ENCODE peak calls at places on chromosomes 6 and 20, in five cellular contexts. W is K562, T is HCT116, G is HepG2, J is GM12878. N is an unnamed sample.
A peak's percentile ranks its signal among the peaks of the same experiment; 100 is the strongest.

GRCh38 chr6:138656278-138656803 is 117.2 kb upstream of the CCDC28A start:
- DNase-seq in W (no peak), T (no peak), G (no peak), J (no peak), N (no peak)

GRCh38 chr20:39645130-39645529 is 683.0 kb downstream of the DHX35 start:
- DNase-seq in W (no peak), T (no peak), G (no peak), J (no peak), N (no peak)

GRCh38 chr6:6619415-6619814 is 30.9 kb downstream of the LY86 start:
- DNase-seq in W (no peak), T (no peak), G (no peak), J (no peak), N (no peak)

GRCh38 chr6:16419636-16420331 is 181.4 kb downstream of the GMPR start:
- DNase-seq in W (no peak), T (no peak), G (no peak), J (peak; percentile 96), N (no peak)

GRCh38 chr6:169157474-169158181 is 96.0 kb downstream of the THBS2 start:
- DNase-seq in W (no peak), T (no peak), G (no peak), J (no peak), N (peak; percentile 16)

GRCh38 chr6:121932071-121933009 is 467.1 kb upstream of the HSF2 start:
- DNase-seq in W (no peak), T (peak; percentile 61), G (peak; percentile 10), J (no peak), N (peak; percentile 62)

GRCh38 chr6:116997496-116997895 is 120.5 kb downstream of the RFX6 start:
- DNase-seq in W (no peak), T (no peak), G (no peak), J (no peak), N (no peak)

GRCh38 chr6:56312049-56312448 is 64.7 kb upstream of the COL21A1 start:
- DNase-seq in W (no peak), T (no peak), G (no peak), J (no peak), N (no peak)

GRCh38 chr6:81480139-81480538 is 272.3 kb downstream of the TENT5A start:
- DNase-seq in W (no peak), T (no peak), G (no peak), J (no peak), N (no peak)

GRCh38 chr6:35061651-35062410 is 79.3 kb downstream of the TCP11 start:
- DNase-seq in W (no peak), T (no peak), G (no peak), J (no peak), N (no peak)

GRCh38 chr6:109305028-109305427 is 77.2 kb downstream of the CD164 start:
- DNase-seq in W (no peak), T (no peak), G (no peak), J (no peak), N (no peak)

GRCh38 chr6:133610271-133610840 is 278.6 kb upstream of the TCF21 start:
- DNase-seq in W (no peak), T (no peak), G (no peak), J (no peak), N (no peak)

GRCh38 chr6:1865585-1865984 is 255.9 kb downstream of the FOXC1 start:
- DNase-seq in W (no peak), T (no peak), G (peak; percentile 25), J (no peak), N (no peak)

GRCh38 chr6:4800662-4801061 is 24.5 kb downstream of the CDYL start:
- DNase-seq in W (no peak), T (no peak), G (no peak), J (no peak), N (no peak)

GRCh38 chr20:56689852-56690485 is 60.9 kb downstream of the TFAP2C start:
- DNase-seq in W (no peak), T (no peak), G (no peak), J (no peak), N (no peak)

GRCh38 chr6:39835856-39836442 is 43.8 kb downstream of the DAAM2 start:
- DNase-seq in W (no peak), T (no peak), G (no peak), J (no peak), N (no peak)

GRCh38 chr6:69138173-69138572 is 503.1 kb downstream of the ADGRB3 start:
- DNase-seq in W (no peak), T (no peak), G (no peak), J (no peak), N (no peak)

GRCh38 chr20:9460518-9460917 is 53.9 kb upstream of the LAMP5 start:
- DNase-seq in W (no peak), T (no peak), G (no peak), J (no peak), N (no peak)

GRCh38 chr20:9454781-9455180 is 59.6 kb upstream of the LAMP5 start:
- DNase-seq in W (no peak), T (no peak), G (no peak), J (no peak), N (no peak)

GRCh38 chr20:9457055-9457454 is 57.3 kb upstream of the LAMP5 start:
- DNase-seq in W (no peak), T (no peak), G (no peak), J (peak; percentile 62), N (no peak)

GRCh38 chr20:9458075-9458818 is 56.1 kb upstream of the LAMP5 start:
- DNase-seq in W (no peak), T (peak; percentile 10), G (peak; percentile 59), J (peak; percentile 34), N (no peak)
- TF ChIP-seq ZBTB33 in W (no peak), T (no peak), G (no peak), J (no peak), N (no peak)

DNA sequence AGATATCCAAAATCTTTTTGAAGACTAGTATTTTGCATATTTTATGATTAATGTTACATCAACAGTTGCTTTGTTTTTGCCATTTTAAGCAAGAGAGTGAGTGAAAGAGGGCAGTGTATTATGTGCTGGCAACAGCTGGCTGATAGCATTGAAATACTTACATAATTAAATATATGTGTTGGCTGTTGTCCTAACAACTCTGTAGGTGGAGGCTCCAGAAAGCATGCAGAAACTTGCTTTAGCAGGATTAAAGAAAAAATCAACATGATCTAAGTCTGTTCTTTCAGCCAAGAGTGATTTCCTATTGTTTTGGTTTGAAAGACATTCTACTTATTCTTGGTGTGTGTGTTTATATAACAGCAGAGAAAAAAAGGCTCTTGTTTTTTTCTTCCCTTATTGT is 127.5 kb downstream of the CDKAL1 start:
- DNase-seq in W (no peak), T (no peak), G (no peak), J (no peak), N (peak; percentile 15)
- TF ChIP-seq JUND in W (no peak), T (no peak), G (no peak), J (no peak), N (no peak)

GRCh38 chr20:23362392-23363256 is 642 bp downstream of the GZF1 start:
- DNase-seq in W (no peak), T (no peak), G (peak; percentile 46), J (no peak), N (no peak)
- TF ChIP-seq ZBTB33 in W (no peak), T (no peak), G (no peak), J (no peak), N (no peak)

GRCh38 chr6:76264466-76264865 is 192.0 kb upstream of the IMPG1 start:
- DNase-seq in W (no peak), T (no peak), G (no peak), J (no peak), N (no peak)

GRCh38 chr6:76262240-76262639 is 189.8 kb upstream of the IMPG1 start:
- DNase-seq in W (no peak), T (no peak), G (no peak), J (no peak), N (no peak)
- TF ChIP-seq JUND in W (no peak), T (no peak), G (no peak), J (no peak), N (no peak)

GRCh38 chr6:8269856-8270454 is 165.4 kb downstream of the SLC35B3 start:
- DNase-seq in W (no peak), T (no peak), G (no peak), J (no peak), N (no peak)
- TF ChIP-seq ZBTB33 in W (no peak), T (no peak), G (no peak), J (no peak), N (no peak)

GRCh38 chr6:52012582-52012981 is 74.8 kb downstream of the PKHD1 start:
- DNase-seq in W (no peak), T (no peak), G (no peak), J (no peak), N (no peak)

GRCh38 chr6:52015953-52016352 is 71.5 kb downstream of the PKHD1 start:
- DNase-seq in W (no peak), T (no peak), G (no peak), J (no peak), N (no peak)

GRCh38 chr6:52010145-52010544 is 77.3 kb downstream of the PKHD1 start:
- DNase-seq in W (no peak), T (no peak), G (no peak), J (no peak), N (no peak)

GRCh38 chr6:52014391-52014790 is 73.0 kb downstream of the PKHD1 start:
- DNase-seq in W (no peak), T (no peak), G (no peak), J (no peak), N (no peak)

DNA sequence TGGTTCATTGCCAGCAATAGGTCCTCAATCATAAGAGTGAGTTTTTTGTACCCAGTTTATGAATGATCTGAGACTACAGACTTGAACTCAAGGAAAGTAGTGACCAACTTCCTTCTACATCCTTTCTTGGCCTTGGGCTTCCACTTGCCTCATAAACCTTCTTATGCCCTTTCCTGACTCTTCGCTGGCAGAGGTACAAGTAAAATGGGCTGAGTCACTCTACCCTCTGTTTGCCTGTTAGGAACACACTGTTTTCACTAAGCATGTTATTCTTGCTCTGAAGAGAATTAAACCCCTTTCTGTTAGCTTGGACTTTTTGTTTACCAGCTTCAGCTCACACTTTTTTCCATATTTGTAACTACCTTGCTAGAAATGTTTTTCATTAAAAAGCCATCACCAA is 74.4 kb downstream of the PKHD1 start:
- DNase-seq in W (no peak), T (no peak), G (no peak), J (no peak), N (no peak)
- TF ChIP-seq JUND in W (no peak), T (no peak), G (no peak), J (no peak), N (no peak)

DNA sequence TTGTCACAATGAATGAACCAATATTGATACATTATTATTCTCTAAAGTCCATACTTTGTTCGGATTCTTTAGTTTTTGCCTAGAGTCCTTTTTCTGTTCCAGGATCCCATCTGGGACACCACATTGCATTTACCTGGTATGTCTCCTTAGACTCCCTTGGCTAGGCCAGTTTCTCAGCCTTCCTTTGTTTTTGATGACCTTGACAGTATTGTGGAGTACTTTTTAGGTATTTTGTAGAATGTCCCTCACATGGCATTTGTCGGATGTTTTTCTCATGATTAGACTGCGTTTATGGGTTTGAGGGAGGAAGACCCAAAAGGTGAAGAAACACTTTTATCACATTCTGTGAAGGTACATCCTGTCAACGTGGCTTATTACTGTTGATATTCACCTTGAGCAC is 16.9 kb downstream of the PPP1R14C start:
- DNase-seq in W (no peak), T (no peak), G (no peak), J (no peak), N (no peak)
- TF ChIP-seq ZBTB33 in W (no peak), T (no peak), G (no peak), J (no peak), N (no peak)